ENCODE peak calls at places on chromosomes 1 and 21, in eight cellular contexts. S, R, W, Y, P, D, U and Q are unnamed samples.

GRCh38 chr1:22184892-22185612 is 42.2 kb upstream of the WNT4 start:
- DNase-seq in U (no peak), Y (peak; percentile 73), D (no peak), P (peak; percentile 95), W (peak; percentile 20), S (no peak), R (no peak), Q (no peak)

GRCh38 chr1:116491985-116492811 is 78.6 kb downstream of the CD58 start:
- DNase-seq in S (no peak), U (no peak), R (no peak), D (peak; percentile 33), W (no peak), P (no peak), Y (peak; percentile 77), Q (no peak)

GRCh38 chr1:228978486-228979324 is 243.4 kb downstream of the RHOU start:
- DNase-seq in S (no peak), W (peak; percentile 54), R (no peak), U (peak; percentile 48), P (no peak), Y (peak; percentile 10), D (no peak), Q (no peak)

GRCh38 chr1:205933672-205934618 is 9.3 kb downstream of the SLC26A9 start:
- DNase-seq in P (no peak), D (peak; percentile 56), U (peak; percentile 77), Y (peak; percentile 94), W (peak; percentile 47), R (peak; percentile 84), S (no peak), Q (no peak)

GRCh38 chr21:25567472-25567871 is 39.8 kb downstream of the MRPL39 start:
- DNase-seq in S (no peak), Y (no peak), W (no peak), U (no peak), D (no peak), R (peak; percentile 2), P (no peak), Q (no peak)

GRCh38 chr1:214214851-214215250 is 66.1 kb upstream of the SMYD2 start:
- DNase-seq in W (no peak), R (no peak), U (no peak), S (no peak), D (no peak), Y (no peak), P (no peak), Q (no peak)

GRCh38 chr1:187877220-187877619 is 1048.5 kb downstream of the PLA2G4A start:
- DNase-seq in P (peak; percentile 94), Y (no peak), W (no peak), R (no peak), D (no peak), U (no peak), S (no peak), Q (no peak)

GRCh38 chr1:162285149-162285561 is 91.5 kb downstream of the SPATA46 start:
- DNase-seq in S (no peak), P (peak; percentile 70), R (peak; percentile 42), Y (peak; percentile 64), U (no peak), W (peak; percentile 31), D (no peak), Q (no peak)

GRCh38 chr1:22431965-22432364 is 19.7 kb upstream of the ZBTB40 start:
- DNase-seq in R (no peak), P (no peak), U (no peak), W (no peak), Y (no peak), D (no peak), S (no peak), Q (no peak)

GRCh38 chr21:37370152-37371040 is 3.8 kb downstream of the DYRK1A start:
- DNase-seq in W (peak; percentile 78), D (peak; percentile 85), P (no peak), S (no peak), Y (peak; percentile 62), U (no peak), R (peak; percentile 89), Q (no peak)

GRCh38 chr1:170414989-170415733 is 116.8 kb upstream of the GORAB start:
- DNase-seq in U (no peak), D (peak; percentile 64), P (no peak), R (no peak), W (peak; percentile 55), S (no peak), Y (peak; percentile 5), Q (no peak)